ENCODE peak calls at places on chromosomes 7 and 10, in seven cellular contexts. J, K, T, O, P, C and A are unnamed samples.

GRCh38 chr7:116236020-116236630 is 25.8 kb downstream of the TES start:
- DNase-seq in J (peak), K (no peak), T (peak), O (peak), P (peak), C (peak), A (no peak)

GRCh38 chr10:95906675-95907453 is 911 bp upstream of the CC2D2B start:
- DNase-seq in J (peak), K (peak), T (peak), O (peak), P (peak), C (peak), A (peak)

GRCh38 chr7:142782922-142783900 is 12.4 kb downstream of the PRSS2 start:
- DNase-seq in J (peak), K (peak), T (peak), O (peak), P (peak), C (peak), A (peak)

GRCh38 chr7:19772858-19773337 is 519 bp downstream of the TMEM196 start:
- DNase-seq in J (peak), K (peak), T (peak), O (peak), P (no peak), C (no peak), A (no peak)

GRCh38 chr10:15541376-15541775 is 170.3 kb upstream of the FAM171A1 start:
- DNase-seq in J (no peak), K (no peak), T (no peak), O (no peak), P (no peak), C (no peak), A (no peak)

GRCh38 chr7:284762-285722 is 4.9 kb upstream of the FOXL3 start:
- DNase-seq in J (no peak), K (no peak), T (no peak), O (no peak), P (no peak), C (no peak), A (no peak)

GRCh38 chr7:106681815-106682495 is 21.0 kb upstream of the CCDC71L start:
- DNase-seq in J (peak), K (no peak), T (peak), O (no peak), P (no peak), C (no peak), A (no peak)

GRCh38 chr10:91798736-91799579 is 732 bp downstream of the TNKS2 start:
- DNase-seq in J (peak), K (peak), T (peak), O (no peak), P (peak), C (peak), A (no peak)

GRCh38 chr10:96858706-96859050 is 26.6 kb downstream of the LCOR start:
- DNase-seq in J (no peak), K (no peak), T (no peak), O (peak), P (peak), C (no peak), A (no peak)

GRCh38 chr10:60429084-60429849 is 39.6 kb upstream of the ANK3 start:
- DNase-seq in J (peak), K (no peak), T (no peak), O (no peak), P (no peak), C (no peak), A (no peak)

GRCh38 chr7:70072220-70072619 is 473.9 kb downstream of the AUTS2 start:
- DNase-seq in J (peak), K (no peak), T (no peak), O (no peak), P (no peak), C (no peak), A (no peak)

GRCh38 chr7:126790763-126791162 is 462.0 kb downstream of the GRM8 start:
- DNase-seq in J (no peak), K (no peak), T (no peak), O (no peak), P (no peak), C (no peak), A (no peak)

GRCh38 chr10:45547966-45548513 is 124.5 kb downstream of the ZFAND4 start:
- DNase-seq in J (no peak), K (no peak), T (no peak), O (no peak), P (no peak), C (no peak), A (no peak)

GRCh38 chr7:27961255-27961654 is 219.3 kb downstream of the JAZF1 start:
- DNase-seq in J (peak), K (no peak), T (no peak), O (no peak), P (no peak), C (no peak), A (no peak)

GRCh38 chr7:44581426-44581906 is 565 bp downstream of the TMED4 start:
- DNase-seq in J (no peak), K (no peak), T (peak), O (no peak), P (peak), C (no peak), A (no peak)

GRCh38 chr10:15626937-15627336 is 92.8 kb downstream of the ITGA8 start:
- DNase-seq in J (no peak), K (no peak), T (no peak), O (no peak), P (no peak), C (no peak), A (no peak)

GRCh38 chr7:18505870-18506460 is 10.4 kb downstream of the HDAC9 start:
- DNase-seq in J (peak), K (no peak), T (no peak), O (no peak), P (no peak), C (no peak), A (no peak)

GRCh38 chr7:157708896-157709295 is 372.1 kb downstream of the DNAJB6 start:
- DNase-seq in J (no peak), K (no peak), T (no peak), O (no peak), P (no peak), C (no peak), A (no peak)

GRCh38 chr7:24005517-24005916 is 278.5 kb upstream of the NPY start:
- DNase-seq in J (no peak), K (no peak), T (no peak), O (no peak), P (no peak), C (no peak), A (no peak)
- TF ChIP-seq CTCF in J (no peak), K (no peak), T (no peak), O (peak), P (no peak), C (no peak), A (no peak)

GRCh38 chr10:48292616-48293015 is 13.9 kb upstream of the MAPK8 start:
- DNase-seq in J (no peak), K (no peak), T (no peak), O (no peak), P (no peak), C (no peak), A (no peak)

GRCh38 chr10:48290286-48290685 is 15.8 kb upstream of the FRMPD2 start:
- DNase-seq in J (no peak), K (no peak), T (no peak), O (no peak), P (no peak), C (no peak), A (no peak)

GRCh38 chr10:48289652-48290238 is 15.2 kb upstream of the FRMPD2 start:
- DNase-seq in J (peak), K (peak), T (peak), O (peak), P (peak), C (peak), A (no peak)

GRCh38 chr10:48288661-48289060 is 14.2 kb upstream of the FRMPD2 start:
- DNase-seq in J (no peak), K (no peak), T (no peak), O (no peak), P (no peak), C (no peak), A (no peak)

DNA sequence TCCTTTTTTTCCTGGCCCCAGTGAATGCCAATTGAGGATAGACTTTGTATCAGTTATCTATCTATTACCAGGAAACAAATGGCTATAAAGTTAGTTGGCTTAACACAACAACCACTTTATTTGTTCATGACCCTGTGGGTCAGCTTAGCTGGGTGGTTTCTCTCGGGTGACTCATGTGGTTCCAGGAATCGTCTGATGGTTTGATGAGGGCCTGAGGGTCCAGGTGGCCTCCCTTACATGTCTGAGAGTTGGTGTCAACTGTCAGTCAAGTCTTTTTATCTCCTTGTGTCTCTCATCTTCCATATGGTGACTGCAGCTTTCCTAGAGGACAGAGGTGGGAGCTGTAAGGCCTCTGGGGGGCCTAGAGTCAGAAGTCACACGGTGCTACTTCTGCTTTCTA is 15.3 kb upstream of the MAPK8 start:
- DNase-seq in J (no peak), K (no peak), T (no peak), O (no peak), P (peak), C (peak), A (no peak)
- TF ChIP-seq RFX5 in J (no peak), K (no peak), T (no peak), O (no peak), P (no peak), C (no peak), A (no peak)

GRCh38 chr10:124646483-124647352 is 97.5 kb downstream of the FAM53B start:
- DNase-seq in J (peak), K (no peak), T (peak), O (peak), P (peak), C (peak), A (no peak)

GRCh38 chr10:124643281-124644009 is 100.7 kb downstream of the FAM53B start:
- DNase-seq in J (no peak), K (no peak), T (no peak), O (no peak), P (no peak), C (no peak), A (no peak)

GRCh38 chr10:124644281-124644680 is 99.9 kb downstream of the FAM53B start:
- DNase-seq in J (no peak), K (no peak), T (no peak), O (no peak), P (no peak), C (no peak), A (no peak)

GRCh38 chr10:124645496-124646095 is 98.6 kb downstream of the FAM53B start:
- DNase-seq in J (no peak), K (no peak), T (no peak), O (no peak), P (no peak), C (no peak), A (no peak)

DNA sequence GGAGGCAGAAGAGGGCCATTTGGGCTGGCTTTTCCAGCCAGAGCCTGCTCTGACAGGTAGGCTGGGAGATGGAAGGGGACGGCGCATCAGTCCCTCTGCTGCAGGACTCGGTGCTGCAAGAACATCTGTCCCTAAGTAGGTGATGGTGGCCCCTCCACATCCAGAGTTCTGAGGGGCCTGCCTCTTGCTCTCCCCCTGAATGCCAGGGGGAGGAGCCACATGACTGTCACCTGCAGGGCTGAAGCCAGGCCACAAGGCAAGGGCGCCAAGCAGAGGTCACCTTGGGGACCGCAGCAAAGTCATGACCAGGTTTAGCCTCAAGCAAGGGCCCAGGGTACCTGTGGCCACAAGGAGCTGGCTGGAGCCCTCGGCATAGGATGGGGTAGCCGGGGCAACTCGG is 99.4 kb downstream of the FAM53B start:
- DNase-seq in J (no peak), K (no peak), T (no peak), O (no peak), P (no peak), C (no peak), A (no peak)
- TF ChIP-seq CTCF in J (no peak), K (peak), T (no peak), O (no peak), P (no peak), C (peak), A (no peak)

DNA sequence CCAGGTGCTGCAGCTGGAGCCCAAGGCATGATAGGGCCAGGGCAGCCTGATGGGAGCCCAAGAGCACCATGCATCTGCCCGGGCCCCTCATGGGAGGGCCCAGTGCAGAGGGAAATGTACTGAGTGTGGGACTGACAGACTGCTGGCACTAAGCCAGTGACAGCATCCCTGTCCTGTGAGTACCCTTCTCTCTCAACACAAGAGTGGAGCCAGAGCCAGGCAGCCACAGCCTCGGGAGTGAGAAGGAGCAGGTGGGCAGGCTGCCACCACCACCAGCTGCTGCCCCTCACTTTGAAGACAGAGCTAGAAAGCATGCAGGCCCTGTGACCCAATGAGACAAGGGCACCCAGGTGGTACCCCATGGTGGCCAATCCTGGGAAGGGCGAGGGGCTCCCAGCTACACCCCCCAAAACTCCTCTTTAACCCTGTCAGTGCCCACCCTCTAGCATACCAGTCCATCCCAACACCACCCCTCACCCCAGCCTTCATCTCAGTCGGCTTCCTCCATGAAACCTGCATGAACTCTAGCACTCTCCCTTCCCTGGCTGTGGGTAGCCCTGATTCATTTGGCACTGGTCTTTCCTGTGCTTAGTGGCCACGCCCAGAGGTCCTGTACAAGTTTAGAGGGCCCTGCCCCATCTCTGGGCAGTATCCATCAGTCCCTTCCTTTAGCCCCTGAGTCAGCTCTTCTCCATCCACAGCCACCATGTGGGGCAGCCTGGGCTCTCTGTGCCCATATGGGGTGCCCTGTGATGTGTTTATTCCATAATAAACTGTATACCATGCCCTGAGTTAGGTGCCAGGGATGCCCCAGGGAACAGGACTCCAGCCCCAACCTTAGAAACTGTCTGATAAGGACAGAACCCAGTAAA is 207.1 kb upstream of the ZMIZ1 start:
- DNase-seq in J (no peak), K (peak), T (no peak), O (peak), P (no peak), C (no peak), A (no peak)
- TF ChIP-seq RFX5 in J (no peak), K (no peak), T (no peak), O (no peak), P (no peak), C (no peak), A (no peak)

DNA sequence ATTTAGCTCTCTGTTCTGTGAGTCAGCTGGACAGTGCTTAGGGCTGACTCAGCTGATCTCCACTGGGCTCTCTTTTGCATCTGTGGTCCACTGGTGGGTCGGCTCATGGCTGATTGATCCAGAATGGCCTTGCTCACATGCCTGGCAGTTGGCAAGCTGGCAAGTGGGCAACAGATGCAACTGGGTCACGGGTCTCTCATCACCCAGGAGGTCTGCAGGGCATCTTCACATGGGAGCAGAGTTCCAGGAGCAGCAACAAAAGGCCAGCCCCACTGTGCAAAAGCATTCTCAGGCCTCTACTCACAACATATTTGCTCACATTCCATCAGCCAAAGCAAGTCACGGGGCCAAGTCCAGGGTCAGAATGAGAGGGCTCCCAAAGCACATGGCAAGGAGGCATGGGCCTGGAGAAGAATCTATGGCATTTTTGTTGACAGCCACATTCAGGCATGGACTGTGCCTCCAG is 98.8 kb downstream of the OAT start:
- DNase-seq in J (no peak), K (no peak), T (no peak), O (no peak), P (no peak), C (peak), A (no peak)
- TF ChIP-seq CTCF in J (no peak), K (no peak), T (no peak), O (no peak), P (no peak), C (no peak), A (no peak)

GRCh38 chr7:39847227-39847626 is 102.8 kb upstream of the CDK13 start:
- DNase-seq in J (peak), K (no peak), T (no peak), O (no peak), P (no peak), C (no peak), A (no peak)

DNA sequence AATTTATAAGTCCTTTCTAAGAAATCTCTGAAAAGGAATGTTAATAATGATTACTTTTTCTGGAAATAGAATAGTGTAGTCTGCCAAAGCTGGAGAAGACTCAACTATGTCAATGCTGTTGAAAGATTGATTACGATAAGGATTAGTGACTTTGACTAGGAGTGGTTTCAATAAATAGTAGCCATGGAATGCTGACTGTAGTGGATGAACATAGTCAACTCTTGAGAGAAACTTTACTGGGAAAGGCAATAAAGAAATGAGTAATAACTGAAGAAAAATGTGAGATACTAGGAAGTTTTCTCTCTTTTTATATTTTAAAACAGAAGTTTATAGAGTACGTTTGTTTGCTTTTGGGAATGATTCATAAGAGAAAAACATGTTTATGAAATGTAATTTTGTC is 105.0 kb upstream of the CDK13 start:
- DNase-seq in J (no peak), K (no peak), T (peak), O (no peak), P (no peak), C (no peak), A (no peak)
- TF ChIP-seq RFX5 in J (no peak), K (no peak), T (no peak), O (no peak), P (no peak), C (no peak), A (no peak)

DNA sequence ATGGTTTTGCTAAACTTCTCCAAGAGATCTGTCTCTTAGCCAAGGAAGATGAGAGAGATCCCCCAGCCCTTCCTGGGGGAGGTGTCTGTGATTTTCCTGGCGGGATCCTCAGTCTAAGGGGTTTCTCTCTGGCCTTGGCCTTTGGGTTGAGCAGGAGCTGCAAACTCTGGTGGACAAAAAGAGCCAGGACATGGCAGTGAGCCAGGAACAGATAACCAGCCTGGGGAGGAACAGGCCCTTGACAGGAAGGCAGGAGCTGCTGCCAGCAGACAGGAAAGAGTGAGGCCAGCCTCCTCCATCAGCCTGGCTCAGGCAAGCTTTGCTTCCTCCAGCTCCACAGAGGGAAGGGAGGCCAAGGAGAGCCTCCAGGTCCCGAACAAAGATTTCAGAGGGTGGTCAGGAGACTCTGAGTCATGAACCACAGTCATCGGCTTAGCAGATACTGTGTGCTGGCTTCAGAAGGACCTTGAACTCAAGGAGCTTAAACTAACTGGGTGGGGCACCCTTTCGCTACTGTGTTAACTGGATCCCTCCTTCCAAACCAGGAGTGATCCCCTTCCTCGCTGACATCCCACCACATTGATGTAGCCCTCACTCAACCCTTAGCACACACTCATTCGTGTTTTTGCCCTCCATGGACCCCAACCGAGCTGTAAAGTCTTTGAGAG is 34.7 kb downstream of the DDIT4 start:
- DNase-seq in J (peak), K (no peak), T (peak), O (peak), P (peak), C (peak), A (no peak)
- TF ChIP-seq CTCF in J (no peak), K (no peak), T (no peak), O (no peak), P (no peak), C (no peak), A (no peak)

DNA sequence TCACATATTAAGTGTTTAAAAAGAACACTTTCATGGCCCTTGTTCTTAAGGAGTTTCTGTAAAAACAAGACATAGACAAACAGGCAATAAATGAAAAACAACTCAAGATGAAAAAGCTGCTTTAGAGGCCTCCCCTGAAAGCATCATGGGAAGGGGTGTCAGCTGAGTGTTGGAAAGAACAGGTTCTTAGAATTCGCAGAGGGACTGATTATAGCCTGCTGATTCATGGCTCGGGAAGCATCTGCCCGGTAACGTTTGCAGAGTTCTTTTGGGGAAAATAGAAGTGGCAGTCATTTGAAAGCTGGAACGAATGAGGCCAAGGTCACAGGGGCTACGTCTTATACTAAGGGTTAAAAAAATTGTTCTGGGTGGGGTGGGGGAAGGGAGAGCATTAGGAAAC is 72.4 kb upstream of the GPR158 start:
- DNase-seq in J (no peak), K (no peak), T (no peak), O (no peak), P (no peak), C (no peak), A (no peak)
- TF ChIP-seq RFX5 in J (no peak), K (no peak), T (no peak), O (no peak), P (no peak), C (no peak), A (no peak)

GRCh38 chr7:87330316-87330715 is 15.1 kb upstream of the CROT start:
- DNase-seq in J (no peak), K (no peak), T (no peak), O (no peak), P (no peak), C (no peak), A (no peak)
- TF ChIP-seq CTCF in J (no peak), K (no peak), T (no peak), O (no peak), P (no peak), C (no peak), A (no peak)